ENCODE peak calls at places on chromosomes 3 and 15, in four cellular contexts. T, J, H and I are unnamed samples.

GRCh38 chr3:29331830-29332637 is 51.2 kb downstream of the RBMS3 start:
- DNase-seq in T (no peak), J (no peak), H (no peak), I (no peak)

GRCh38 chr15:96416934-96417759 is 86.6 kb downstream of the NR2F2 start:
- DNase-seq in T (no peak), H (no peak), J (no peak), I (no peak)

GRCh38 chr3:98735761-98736269 is 27.3 kb upstream of the ST3GAL6 start:
- DNase-seq in T (no peak), J (no peak), H (no peak), I (no peak)

GRCh38 chr15:68550498-68551295 is 28.1 kb upstream of the CORO2B start:
- DNase-seq in H (peak), T (peak), J (peak), I (peak)

GRCh38 chr3:11563749-11564148 is 80.0 kb downstream of the VGLL4 start:
- DNase-seq in J (no peak), H (no peak), T (no peak), I (no peak)

GRCh38 chr15:40936709-40937666 is 7.8 kb downstream of the DLL4 start:
- DNase-seq in T (no peak), J (no peak), H (no peak), I (no peak)

GRCh38 chr3:142963266-142964149 is at the start of gene PAQR9:
- DNase-seq in J (no peak), H (no peak), T (no peak), I (no peak)

GRCh38 chr3:21750291-21750690 is 719 bp downstream of the ZNF385D start:
- DNase-seq in T (no peak), H (no peak), J (no peak), I (no peak)

GRCh38 chr15:70427120-70427519 is 329.4 kb upstream of the TLE3 start:
- DNase-seq in H (no peak), T (no peak), J (no peak), I (peak)

GRCh38 chr3:43319364-43319763 is 33.0 kb downstream of the SNRK start:
- DNase-seq in J (no peak), T (no peak), H (no peak), I (no peak)

GRCh38 chr3:134315286-134316106 is 58.8 kb downstream of the AMOTL2 start:
- DNase-seq in H (no peak), T (no peak), J (peak), I (no peak)

GRCh38 chr3:153631664-153632063 is 469.6 kb downstream of the RAP2B start:
- DNase-seq in T (no peak), H (no peak), J (no peak), I (no peak)

GRCh38 chr3:23900744-23901143 is 16.0 kb downstream of the NKIRAS1 start:
- DNase-seq in H (no peak), T (no peak), J (no peak), I (no peak)

GRCh38 chr3:72748659-72749058 is 99.6 kb downstream of the SHQ1 start:
- DNase-seq in T (no peak), H (no peak), J (no peak), I (no peak)

GRCh38 chr3:79125313-79125984 is 642.3 kb downstream of the ROBO1 start:
- DNase-seq in T (no peak), J (no peak), H (no peak), I (no peak)

GRCh38 chr15:39586387-39587171 is 5.7 kb downstream of the THBS1 start:
- DNase-seq in H (no peak), J (no peak), T (no peak), I (no peak)

GRCh38 chr15:46304320-46304719 is 669.5 kb downstream of the SQOR start:
- DNase-seq in J (peak), T (no peak), H (no peak), I (peak)

GRCh38 chr3:195098741-195099525 is 172.0 kb downstream of the XXYLT1 start:
- DNase-seq in J (no peak), T (no peak), H (no peak), I (no peak)

GRCh38 chr15:51255533-51255932 is 82.9 kb downstream of the CYP19A1 start:
- DNase-seq in H (no peak), T (no peak), J (no peak), I (no peak)

GRCh38 chr3:5122741-5123706 is 932 bp downstream of the ARL8B start:
- DNase-seq in J (peak), T (no peak), H (peak), I (peak)

GRCh38 chr15:92112180-92112579 is 258.7 kb downstream of the SLCO3A1 start:
- DNase-seq in J (no peak), T (no peak), H (no peak), I (no peak)

GRCh38 chr3:141407043-141407442 is 38.7 kb downstream of the ZBTB38 start:
- DNase-seq in T (no peak), H (no peak), J (no peak), I (no peak)

GRCh38 chr3:187208159-187208558 is 10.9 kb downstream of the RTP1 start:
- DNase-seq in J (no peak), T (no peak), H (no peak), I (no peak)

GRCh38 chr3:67791620-67792019 is 137.2 kb upstream of the SUCLG2 start:
- DNase-seq in H (no peak), T (no peak), J (no peak), I (no peak)

GRCh38 chr3:13647314-13648059 is 98.6 kb downstream of the FBLN2 start:
- DNase-seq in J (no peak), T (no peak), H (no peak), I (no peak)

GRCh38 chr3:67381667-67382272 is 272.6 kb downstream of the SUCLG2 start:
- DNase-seq in J (no peak), H (no peak), T (no peak), I (no peak)

GRCh38 chr3:183182732-183183610 is 20.4 kb upstream of the LAMP3 start:
- DNase-seq in H (no peak), J (no peak), T (no peak), I (no peak)

GRCh38 chr3:124318650-124319049 is 326.7 kb upstream of the ROPN1 start:
- DNase-seq in T (no peak), H (no peak), J (no peak), I (no peak)

GRCh38 chr15:42749266-42749665 is 12.3 kb upstream of the CDAN1 start:
- DNase-seq in H (no peak), J (no peak), T (no peak), I (no peak)

GRCh38 chr15:66854012-66854965 is 152.3 kb downstream of the SMAD6 start:
- DNase-seq in T (peak), H (no peak), J (no peak), I (no peak)

GRCh38 chr3:115627180-115628074 is 4.1 kb downstream of the GAP43 start:
- DNase-seq in H (no peak), J (no peak), T (no peak), I (no peak)

GRCh38 chr15:73873889-73874511 is 636 bp downstream of the TBC1D21 start:
- DNase-seq in J (peak), T (no peak), H (no peak), I (no peak)

GRCh38 chr15:66866651-66867050 is 164.6 kb downstream of the SMAD6 start:
- DNase-seq in T (no peak), H (no peak), J (no peak), I (no peak)

GRCh38 chr3:116413319-116413718 is 32.0 kb downstream of the LSAMP start:
- DNase-seq in T (no peak), J (no peak), H (no peak), I (no peak)

GRCh38 chr3:151838574-151839312 is 24.8 kb downstream of the AADAC start:
- DNase-seq in H (peak), J (peak), T (no peak), I (no peak)

GRCh38 chr15:25693321-25694237 is 169.5 kb downstream of the ATP10A start:
- DNase-seq in T (no peak), J (peak), H (no peak), I (peak)

GRCh38 chr3:11509175-11510000 is 134.3 kb downstream of the VGLL4 start:
- DNase-seq in T (no peak), J (no peak), H (no peak), I (peak)

GRCh38 chr3:113676252-113676651 is 20.2 kb downstream of the USF3 start:
- DNase-seq in H (no peak), J (no peak), T (no peak), I (no peak)

GRCh38 chr3:61521229-61521628 is 40.1 kb upstream of the PTPRG start:
- DNase-seq in J (no peak), H (no peak), T (no peak), I (no peak)